ENCODE peak calls at places on chromosomes 12 and 14, in six cellular contexts. One of them, this sample, is unnamed.

GRCh38 chr14:47660158-47660557 is 15.2 kb downstream of the MDGA2 start:
- DNase-seq in uterus: no peak
- DNase-seq in foreskin keratinocyte: no peak
- DNase-seq in esophagus muscularis mucosa: no peak
- DNase-seq in sigmoid colon: no peak
- DNase-seq in A673: no peak
- DNase-seq in this sample: no peak

GRCh38 chr12:42588981-42589464 is 523 bp downstream of the PRICKLE1 start:
- DNase-seq in uterus: peak
- DNase-seq in foreskin keratinocyte: no peak
- DNase-seq in esophagus muscularis mucosa: peak
- DNase-seq in sigmoid colon: peak
- DNase-seq in A673: peak
- DNase-seq in this sample: no peak

GRCh38 chr12:70785896-70786295 is 134.6 kb downstream of the PTPRR start:
- DNase-seq in uterus: no peak
- DNase-seq in foreskin keratinocyte: no peak
- DNase-seq in esophagus muscularis mucosa: no peak
- DNase-seq in sigmoid colon: no peak
- DNase-seq in A673: no peak
- DNase-seq in this sample: no peak

GRCh38 chr14:34081576-34082136 is 130.8 kb upstream of the EGLN3 start:
- DNase-seq in uterus: no peak
- DNase-seq in foreskin keratinocyte: peak
- DNase-seq in esophagus muscularis mucosa: no peak
- DNase-seq in sigmoid colon: no peak
- DNase-seq in A673: peak
- DNase-seq in this sample: no peak

GRCh38 chr14:103073367-103073875 is 10.6 kb upstream of the LBHD2 start:
- DNase-seq in uterus: no peak
- DNase-seq in foreskin keratinocyte: no peak
- DNase-seq in esophagus muscularis mucosa: peak
- DNase-seq in sigmoid colon: peak
- DNase-seq in A673: no peak
- DNase-seq in this sample: no peak

GRCh38 chr14:94691658-94692029 is 78.3 kb downstream of the GSC start:
- DNase-seq in uterus: no peak
- DNase-seq in foreskin keratinocyte: no peak
- DNase-seq in esophagus muscularis mucosa: no peak
- DNase-seq in sigmoid colon: no peak
- DNase-seq in A673: peak
- DNase-seq in this sample: no peak

GRCh38 chr12:30599631-30600030 is 96.0 kb downstream of the IPO8 start:
- DNase-seq in uterus: no peak
- DNase-seq in foreskin keratinocyte: no peak
- DNase-seq in esophagus muscularis mucosa: no peak
- DNase-seq in sigmoid colon: no peak
- DNase-seq in A673: peak
- DNase-seq in this sample: no peak

GRCh38 chr12:71645268-71645667 is 18.4 kb downstream of the ZFC3H1 start:
- DNase-seq in uterus: no peak
- DNase-seq in foreskin keratinocyte: no peak
- DNase-seq in esophagus muscularis mucosa: no peak
- DNase-seq in sigmoid colon: no peak
- DNase-seq in A673: no peak
- DNase-seq in this sample: no peak

GRCh38 chr12:14365294-14366210 is at the start of gene ATF7IP:
- DNase-seq in uterus: peak
- DNase-seq in foreskin keratinocyte: peak
- DNase-seq in esophagus muscularis mucosa: peak
- DNase-seq in sigmoid colon: peak
- DNase-seq in A673: peak
- DNase-seq in this sample: peak

GRCh38 chr14:28142400-28143015 is 624.1 kb upstream of the FOXG1 start:
- DNase-seq in uterus: no peak
- DNase-seq in foreskin keratinocyte: no peak
- DNase-seq in esophagus muscularis mucosa: no peak
- DNase-seq in sigmoid colon: no peak
- DNase-seq in A673: peak
- DNase-seq in this sample: no peak

GRCh38 chr12:104720346-104721064 is 237.6 kb downstream of the SLC41A2 start:
- DNase-seq in uterus: no peak
- DNase-seq in foreskin keratinocyte: no peak
- DNase-seq in esophagus muscularis mucosa: no peak
- DNase-seq in sigmoid colon: no peak
- DNase-seq in A673: no peak
- DNase-seq in this sample: no peak

GRCh38 chr12:26226629-26227375 is 31.4 kb downstream of the SSPN start:
- DNase-seq in uterus: no peak
- DNase-seq in foreskin keratinocyte: peak
- DNase-seq in esophagus muscularis mucosa: no peak
- DNase-seq in sigmoid colon: peak
- DNase-seq in A673: no peak
- DNase-seq in this sample: no peak

GRCh38 chr12:26338574-26339572 is 143.5 kb downstream of the SSPN start:
- DNase-seq in uterus: no peak
- DNase-seq in foreskin keratinocyte: peak
- DNase-seq in esophagus muscularis mucosa: no peak
- DNase-seq in sigmoid colon: no peak
- DNase-seq in A673: no peak
- DNase-seq in this sample: no peak

GRCh38 chr12:27821259-27821973 is 41.4 kb upstream of the MANSC4 start:
- DNase-seq in uterus: peak
- DNase-seq in foreskin keratinocyte: peak
- DNase-seq in esophagus muscularis mucosa: no peak
- DNase-seq in sigmoid colon: no peak
- DNase-seq in A673: peak
- DNase-seq in this sample: peak

GRCh38 chr12:97465012-97465345 is 2.4 kb downstream of the RMST start:
- DNase-seq in uterus: no peak
- DNase-seq in foreskin keratinocyte: no peak
- DNase-seq in esophagus muscularis mucosa: no peak
- DNase-seq in sigmoid colon: no peak
- DNase-seq in A673: no peak
- DNase-seq in this sample: no peak

GRCh38 chr14:78152246-78153068 is 17.7 kb upstream of the NRXN3 start:
- DNase-seq in uterus: no peak
- DNase-seq in foreskin keratinocyte: peak
- DNase-seq in esophagus muscularis mucosa: no peak
- DNase-seq in sigmoid colon: no peak
- DNase-seq in A673: peak
- DNase-seq in this sample: no peak

GRCh38 chr14:78157855-78158436 is 12.2 kb upstream of the NRXN3 start:
- DNase-seq in uterus: no peak
- DNase-seq in foreskin keratinocyte: no peak
- DNase-seq in esophagus muscularis mucosa: no peak
- DNase-seq in sigmoid colon: no peak
- DNase-seq in A673: peak
- DNase-seq in this sample: no peak

GRCh38 chr14:78156196-78156595 is 14.0 kb upstream of the NRXN3 start:
- DNase-seq in uterus: no peak
- DNase-seq in foreskin keratinocyte: peak
- DNase-seq in esophagus muscularis mucosa: no peak
- DNase-seq in sigmoid colon: no peak
- DNase-seq in A673: no peak
- DNase-seq in this sample: no peak

GRCh38 chr14:78153069-78153351 is 17.2 kb upstream of the NRXN3 start:
- DNase-seq in uterus: no peak
- DNase-seq in foreskin keratinocyte: peak
- DNase-seq in esophagus muscularis mucosa: no peak
- DNase-seq in sigmoid colon: no peak
- DNase-seq in A673: peak
- DNase-seq in this sample: no peak

DNA sequence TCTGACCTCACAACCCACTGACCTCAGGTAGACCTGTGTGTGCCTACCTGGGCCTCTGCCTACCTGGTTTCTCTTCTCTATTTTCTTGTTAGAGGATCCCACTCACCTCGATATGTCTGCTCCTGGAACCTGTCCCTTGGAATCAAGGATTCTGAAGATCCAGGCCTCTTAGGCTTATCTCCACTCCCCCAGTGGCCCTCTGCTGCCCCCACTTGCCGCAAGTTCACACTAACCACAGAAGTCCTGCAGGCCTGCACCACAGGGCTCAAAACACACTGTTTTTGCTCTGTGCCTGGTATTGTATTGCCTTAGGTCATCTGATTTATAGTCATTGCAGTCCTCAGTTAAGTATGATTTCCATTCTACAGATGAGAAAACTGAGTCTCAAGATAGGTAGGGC is 15.3 kb upstream of the NRXN3 start:
- DNase-seq in uterus: no peak
- DNase-seq in foreskin keratinocyte: no peak
- DNase-seq in esophagus muscularis mucosa: no peak
- DNase-seq in sigmoid colon: no peak
- DNase-seq in A673: peak
- DNase-seq in this sample: no peak
- TF ChIP-seq CTCF in uterus: no peak
- TF ChIP-seq CTCF in foreskin keratinocyte: peak
- TF ChIP-seq CTCF in esophagus muscularis mucosa: no peak
- TF ChIP-seq CTCF in sigmoid colon: no peak
- TF ChIP-seq CTCF in A673: peak
- TF ChIP-seq CTCF in this sample: no peak

GRCh38 chr12:52497975-52498374 is 4.9 kb upstream of the KRT6A start:
- DNase-seq in uterus: no peak
- DNase-seq in foreskin keratinocyte: no peak
- DNase-seq in esophagus muscularis mucosa: peak
- DNase-seq in sigmoid colon: no peak
- DNase-seq in A673: no peak
- DNase-seq in this sample: no peak
- TF ChIP-seq CTCF in uterus: no peak
- TF ChIP-seq CTCF in foreskin keratinocyte: no peak
- TF ChIP-seq CTCF in esophagus muscularis mucosa: no peak
- TF ChIP-seq CTCF in sigmoid colon: no peak
- TF ChIP-seq CTCF in A673: no peak
- TF ChIP-seq CTCF in this sample: no peak

GRCh38 chr12:46403732-46404097 is 31.1 kb upstream of the SLC38A2 start:
- DNase-seq in uterus: no peak
- DNase-seq in foreskin keratinocyte: no peak
- DNase-seq in esophagus muscularis mucosa: no peak
- DNase-seq in sigmoid colon: no peak
- DNase-seq in A673: no peak
- DNase-seq in this sample: no peak

GRCh38 chr12:46400406-46400805 is 27.8 kb upstream of the SLC38A2 start:
- DNase-seq in uterus: no peak
- DNase-seq in foreskin keratinocyte: no peak
- DNase-seq in esophagus muscularis mucosa: no peak
- DNase-seq in sigmoid colon: no peak
- DNase-seq in A673: no peak
- DNase-seq in this sample: no peak

GRCh38 chr12:46402861-46403731 is 30.5 kb upstream of the SLC38A2 start:
- DNase-seq in uterus: no peak
- DNase-seq in foreskin keratinocyte: no peak
- DNase-seq in esophagus muscularis mucosa: no peak
- DNase-seq in sigmoid colon: no peak
- DNase-seq in A673: no peak
- DNase-seq in this sample: no peak

GRCh38 chr12:46402451-46402850 is 29.9 kb upstream of the SLC38A2 start:
- DNase-seq in uterus: peak
- DNase-seq in foreskin keratinocyte: no peak
- DNase-seq in esophagus muscularis mucosa: no peak
- DNase-seq in sigmoid colon: peak
- DNase-seq in A673: no peak
- DNase-seq in this sample: no peak

DNA sequence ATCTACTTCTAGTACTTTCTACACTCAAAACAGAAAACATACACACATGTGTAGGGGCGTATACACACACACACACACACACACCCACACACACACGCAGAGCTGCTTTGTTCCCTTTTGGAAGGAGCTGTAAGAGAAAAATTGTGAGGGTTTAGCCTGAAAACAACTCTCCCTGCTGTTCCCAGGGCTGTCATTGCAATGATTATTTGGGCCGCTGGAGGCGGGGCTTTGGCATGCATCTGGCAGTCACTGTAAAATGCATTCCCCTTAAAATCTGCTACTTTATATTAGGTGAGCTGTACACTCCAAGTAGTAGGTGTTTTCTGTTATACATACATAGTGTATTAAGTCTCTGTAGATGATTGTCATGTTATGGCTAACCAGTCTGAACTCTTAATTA is 29.1 kb upstream of the SLC38A2 start:
- DNase-seq in uterus: peak
- DNase-seq in foreskin keratinocyte: no peak
- DNase-seq in esophagus muscularis mucosa: no peak
- DNase-seq in sigmoid colon: no peak
- DNase-seq in A673: peak
- DNase-seq in this sample: no peak
- TF ChIP-seq CTCF in uterus: peak
- TF ChIP-seq CTCF in foreskin keratinocyte: peak
- TF ChIP-seq CTCF in esophagus muscularis mucosa: no peak
- TF ChIP-seq CTCF in sigmoid colon: peak
- TF ChIP-seq CTCF in A673: peak
- TF ChIP-seq CTCF in this sample: no peak

GRCh38 chr12:15535287-15535895 is 213.1 kb downstream of the PTPRO start:
- DNase-seq in uterus: no peak
- DNase-seq in foreskin keratinocyte: no peak
- DNase-seq in esophagus muscularis mucosa: no peak
- DNase-seq in sigmoid colon: no peak
- DNase-seq in A673: no peak
- DNase-seq in this sample: no peak

GRCh38 chr12:15534322-15534721 is 212.0 kb downstream of the PTPRO start:
- DNase-seq in uterus: no peak
- DNase-seq in foreskin keratinocyte: no peak
- DNase-seq in esophagus muscularis mucosa: no peak
- DNase-seq in sigmoid colon: no peak
- DNase-seq in A673: no peak
- DNase-seq in this sample: no peak

GRCh38 chr12:15530361-15530760 is 208.1 kb downstream of the PTPRO start:
- DNase-seq in uterus: no peak
- DNase-seq in foreskin keratinocyte: no peak
- DNase-seq in esophagus muscularis mucosa: no peak
- DNase-seq in sigmoid colon: no peak
- DNase-seq in A673: no peak
- DNase-seq in this sample: no peak

GRCh38 chr12:15534870-15535269 is 212.6 kb downstream of the PTPRO start:
- DNase-seq in uterus: peak
- DNase-seq in foreskin keratinocyte: no peak
- DNase-seq in esophagus muscularis mucosa: no peak
- DNase-seq in sigmoid colon: no peak
- DNase-seq in A673: no peak
- DNase-seq in this sample: peak

GRCh38 chr12:15532364-15532977 is 210.2 kb downstream of the PTPRO start:
- DNase-seq in uterus: no peak
- DNase-seq in foreskin keratinocyte: peak
- DNase-seq in esophagus muscularis mucosa: no peak
- DNase-seq in sigmoid colon: no peak
- DNase-seq in A673: peak
- DNase-seq in this sample: no peak
- TF ChIP-seq CTCF in uterus: peak
- TF ChIP-seq CTCF in foreskin keratinocyte: peak
- TF ChIP-seq CTCF in esophagus muscularis mucosa: peak
- TF ChIP-seq CTCF in sigmoid colon: peak
- TF ChIP-seq CTCF in A673: peak
- TF ChIP-seq CTCF in this sample: no peak

This sample was measured in lower leg skin.